ENCODE peak calls at places on chromosomes 3 and 15, in eight cellular contexts. One of them, this sample, is unnamed.

GRCh38 chr3:129001817-129002572 is 891 bp downstream of the EFCC1 start:
- DNase-seq in GM12892: no peak
- DNase-seq in GM12865: no peak
- DNase-seq in NCI-H2107: no peak
- DNase-seq in Calu3: no peak
- DNase-seq in skeletal muscle cell: no peak
- DNase-seq in T47D: peak; percentile 64
- DNase-seq in activated CD4-positive, alpha-beta memory T cell treated with anti-CD3 and anti-CD28 coated beads, Interleukin-2, amount 10 ng/mL, durations not matched to agents 7 days and 5 days: no peak
- DNase-seq in this sample: no peak

GRCh38 chr3:171157286-171157685 is 130.8 kb upstream of the SLC2A2 start:
- DNase-seq in NCI-H2107: no peak
- DNase-seq in T47D: no peak
- DNase-seq in GM12892: no peak
- DNase-seq in GM12865: no peak
- DNase-seq in activated CD4-positive, alpha-beta memory T cell treated with anti-CD3 and anti-CD28 coated beads, Interleukin-2, amount 10 ng/mL, durations not matched to agents 7 days and 5 days: no peak
- DNase-seq in skeletal muscle cell: no peak
- DNase-seq in Calu3: no peak
- DNase-seq in this sample: no peak

GRCh38 chr3:146466596-146466995 is 2.8 kb downstream of the PLSCR2 start:
- DNase-seq in activated CD4-positive, alpha-beta memory T cell treated with anti-CD3 and anti-CD28 coated beads, Interleukin-2, amount 10 ng/mL, durations not matched to agents 7 days and 5 days: no peak
- DNase-seq in Calu3: no peak
- DNase-seq in skeletal muscle cell: no peak
- DNase-seq in T47D: no peak
- DNase-seq in GM12892: no peak
- DNase-seq in NCI-H2107: no peak
- DNase-seq in GM12865: no peak
- DNase-seq in this sample: no peak

GRCh38 chr3:185527364-185527763 is 25.0 kb downstream of the LIPH start:
- DNase-seq in NCI-H2107: no peak
- DNase-seq in GM12892: no peak
- DNase-seq in skeletal muscle cell: no peak
- DNase-seq in T47D: no peak
- DNase-seq in Calu3: no peak
- DNase-seq in activated CD4-positive, alpha-beta memory T cell treated with anti-CD3 and anti-CD28 coated beads, Interleukin-2, amount 10 ng/mL, durations not matched to agents 7 days and 5 days: no peak
- DNase-seq in GM12865: no peak
- DNase-seq in this sample: no peak

GRCh38 chr3:189457201-189457607 is 174.0 kb upstream of the TP63 start:
- DNase-seq in GM12892: no peak
- DNase-seq in T47D: no peak
- DNase-seq in NCI-H2107: no peak
- DNase-seq in Calu3: no peak
- DNase-seq in GM12865: no peak
- DNase-seq in activated CD4-positive, alpha-beta memory T cell treated with anti-CD3 and anti-CD28 coated beads, Interleukin-2, amount 10 ng/mL, durations not matched to agents 7 days and 5 days: no peak
- DNase-seq in skeletal muscle cell: peak; percentile 5
- DNase-seq in this sample: no peak

GRCh38 chr3:150443331-150443741 is 35.2 kb downstream of the TSC22D2 start:
- DNase-seq in Calu3: no peak
- DNase-seq in GM12865: no peak
- DNase-seq in skeletal muscle cell: peak; percentile 22
- DNase-seq in T47D: no peak
- DNase-seq in activated CD4-positive, alpha-beta memory T cell treated with anti-CD3 and anti-CD28 coated beads, Interleukin-2, amount 10 ng/mL, durations not matched to agents 7 days and 5 days: no peak
- DNase-seq in GM12892: no peak
- DNase-seq in NCI-H2107: no peak
- DNase-seq in this sample: no peak

GRCh38 chr3:557972-558371 is 361.4 kb downstream of the CHL1 start:
- DNase-seq in activated CD4-positive, alpha-beta memory T cell treated with anti-CD3 and anti-CD28 coated beads, Interleukin-2, amount 10 ng/mL, durations not matched to agents 7 days and 5 days: no peak
- DNase-seq in skeletal muscle cell: no peak
- DNase-seq in NCI-H2107: no peak
- DNase-seq in Calu3: no peak
- DNase-seq in T47D: no peak
- DNase-seq in GM12865: peak; percentile 66
- DNase-seq in GM12892: no peak
- DNase-seq in this sample: no peak

GRCh38 chr3:61862614-61863289 is 301.4 kb downstream of the PTPRG start:
- DNase-seq in skeletal muscle cell: no peak
- DNase-seq in Calu3: no peak
- DNase-seq in activated CD4-positive, alpha-beta memory T cell treated with anti-CD3 and anti-CD28 coated beads, Interleukin-2, amount 10 ng/mL, durations not matched to agents 7 days and 5 days: no peak
- DNase-seq in T47D: no peak
- DNase-seq in GM12865: no peak
- DNase-seq in GM12892: no peak
- DNase-seq in NCI-H2107: no peak
- DNase-seq in this sample: no peak

GRCh38 chr15:70492240-70493177 is 270.8 kb downstream of the UACA start:
- DNase-seq in T47D: no peak
- DNase-seq in GM12892: peak; percentile 81
- DNase-seq in skeletal muscle cell: peak; percentile 76
- DNase-seq in activated CD4-positive, alpha-beta memory T cell treated with anti-CD3 and anti-CD28 coated beads, Interleukin-2, amount 10 ng/mL, durations not matched to agents 7 days and 5 days: peak; percentile 91
- DNase-seq in GM12865: peak; percentile 90
- DNase-seq in NCI-H2107: no peak
- DNase-seq in Calu3: peak; percentile 84
- DNase-seq in this sample: peak; percentile 86

GRCh38 chr15:98953950-98954349 is 53.6 kb downstream of the PGPEP1L start:
- DNase-seq in NCI-H2107: no peak
- DNase-seq in activated CD4-positive, alpha-beta memory T cell treated with anti-CD3 and anti-CD28 coated beads, Interleukin-2, amount 10 ng/mL, durations not matched to agents 7 days and 5 days: no peak
- DNase-seq in Calu3: no peak
- DNase-seq in T47D: no peak
- DNase-seq in GM12865: no peak
- DNase-seq in GM12892: no peak
- DNase-seq in skeletal muscle cell: no peak
- DNase-seq in this sample: no peak

GRCh38 chr3:24100694-24101402 is 155.8 kb downstream of the NR1D2 start:
- DNase-seq in activated CD4-positive, alpha-beta memory T cell treated with anti-CD3 and anti-CD28 coated beads, Interleukin-2, amount 10 ng/mL, durations not matched to agents 7 days and 5 days: no peak
- DNase-seq in GM12865: no peak
- DNase-seq in skeletal muscle cell: no peak
- DNase-seq in NCI-H2107: no peak
- DNase-seq in Calu3: peak; percentile 52
- DNase-seq in T47D: no peak
- DNase-seq in GM12892: no peak
- DNase-seq in this sample: no peak

GRCh38 chr15:23594252-23594770 is 28.8 kb downstream of the MKRN3 start:
- DNase-seq in activated CD4-positive, alpha-beta memory T cell treated with anti-CD3 and anti-CD28 coated beads, Interleukin-2, amount 10 ng/mL, durations not matched to agents 7 days and 5 days: no peak
- DNase-seq in skeletal muscle cell: no peak
- DNase-seq in T47D: no peak
- DNase-seq in NCI-H2107: no peak
- DNase-seq in GM12892: no peak
- DNase-seq in Calu3: no peak
- DNase-seq in GM12865: no peak
- DNase-seq in this sample: no peak

GRCh38 chr3:197749315-197749600 is 425 bp upstream of the FYTTD1 start:
- DNase-seq in NCI-H2107: peak; percentile 74
- DNase-seq in T47D: peak; percentile 63
- DNase-seq in GM12865: peak; percentile 73
- DNase-seq in GM12892: no peak
- DNase-seq in skeletal muscle cell: peak; percentile 34
- DNase-seq in activated CD4-positive, alpha-beta memory T cell treated with anti-CD3 and anti-CD28 coated beads, Interleukin-2, amount 10 ng/mL, durations not matched to agents 7 days and 5 days: peak; percentile 65
- DNase-seq in Calu3: no peak
- DNase-seq in this sample: peak; percentile 53

GRCh38 chr15:34241376-34242350 is 16.8 kb downstream of the EMC4 start:
- DNase-seq in NCI-H2107: no peak
- DNase-seq in GM12865: peak; percentile 68
- DNase-seq in activated CD4-positive, alpha-beta memory T cell treated with anti-CD3 and anti-CD28 coated beads, Interleukin-2, amount 10 ng/mL, durations not matched to agents 7 days and 5 days: peak; percentile 26
- DNase-seq in skeletal muscle cell: no peak
- DNase-seq in T47D: peak; percentile 49
- DNase-seq in GM12892: peak; percentile 9
- DNase-seq in Calu3: no peak
- DNase-seq in this sample: peak; percentile 31

GRCh38 chr3:47612178-47612577 is 33.5 kb upstream of the CSPG5 start:
- DNase-seq in NCI-H2107: no peak
- DNase-seq in Calu3: no peak
- DNase-seq in GM12892: no peak
- DNase-seq in T47D: peak; percentile 18
- DNase-seq in skeletal muscle cell: peak; percentile 11
- DNase-seq in activated CD4-positive, alpha-beta memory T cell treated with anti-CD3 and anti-CD28 coated beads, Interleukin-2, amount 10 ng/mL, durations not matched to agents 7 days and 5 days: no peak
- DNase-seq in GM12865: no peak
- DNase-seq in this sample: no peak

GRCh38 chr3:183315739-183316138 is 62.7 kb downstream of the B3GNT5 start:
- DNase-seq in GM12892: no peak
- DNase-seq in GM12865: no peak
- DNase-seq in activated CD4-positive, alpha-beta memory T cell treated with anti-CD3 and anti-CD28 coated beads, Interleukin-2, amount 10 ng/mL, durations not matched to agents 7 days and 5 days: no peak
- DNase-seq in T47D: no peak
- DNase-seq in Calu3: no peak
- DNase-seq in NCI-H2107: no peak
- DNase-seq in skeletal muscle cell: no peak
- DNase-seq in this sample: no peak

GRCh38 chr3:123936400-123936799 is 24.6 kb downstream of the CCDC14 start:
- DNase-seq in T47D: no peak
- DNase-seq in GM12892: no peak
- DNase-seq in GM12865: no peak
- DNase-seq in NCI-H2107: no peak
- DNase-seq in skeletal muscle cell: no peak
- DNase-seq in Calu3: no peak
- DNase-seq in activated CD4-positive, alpha-beta memory T cell treated with anti-CD3 and anti-CD28 coated beads, Interleukin-2, amount 10 ng/mL, durations not matched to agents 7 days and 5 days: no peak
- DNase-seq in this sample: no peak

GRCh38 chr3:149181179-149181578 is 40.5 kb downstream of the CP start:
- DNase-seq in skeletal muscle cell: no peak
- DNase-seq in activated CD4-positive, alpha-beta memory T cell treated with anti-CD3 and anti-CD28 coated beads, Interleukin-2, amount 10 ng/mL, durations not matched to agents 7 days and 5 days: no peak
- DNase-seq in GM12865: no peak
- DNase-seq in Calu3: no peak
- DNase-seq in T47D: no peak
- DNase-seq in GM12892: no peak
- DNase-seq in NCI-H2107: no peak
- DNase-seq in this sample: no peak

GRCh38 chr15:36356978-36357582 is 222.3 kb upstream of the CDIN1 start:
- DNase-seq in GM12892: no peak
- DNase-seq in NCI-H2107: no peak
- DNase-seq in T47D: no peak
- DNase-seq in activated CD4-positive, alpha-beta memory T cell treated with anti-CD3 and anti-CD28 coated beads, Interleukin-2, amount 10 ng/mL, durations not matched to agents 7 days and 5 days: no peak
- DNase-seq in Calu3: no peak
- DNase-seq in skeletal muscle cell: peak; percentile 58
- DNase-seq in GM12865: no peak
- DNase-seq in this sample: no peak

This sample was measured in activated gamma-delta T cell treated with Interleukin-2 at 50 U/mL for 16 hours.